ENCODE peak calls at places on chromosomes 5 and 9, in ten cellular contexts. Y is adrenal gland, O is astrocyte of the spinal cord, W is upper lobe of right lung, A is nephron progenitor cell, H is cardiac fibroblast, M is H9, E is fibroblast of lung, G is psoas muscle, C is Peyer's patch. L is an unnamed sample.

GRCh38 chr9:130660683-130661460 is 3.5 kb upstream of the PRDM12 start:
- DNase-seq in Y (no peak), O (no peak), W (no peak), A (peak), H (no peak), M (peak), E (no peak), G (no peak), C (peak), L (no peak)

GRCh38 chr9:135559606-135560005 is 1.9 kb upstream of the PAEP start:
- DNase-seq in Y (peak), O (no peak), W (no peak), A (no peak), H (peak), M (no peak), E (no peak), G (no peak), C (no peak), L (no peak)

GRCh38 chr5:140221697-140222223 is 46.8 kb downstream of the CYSTM1 start:
- DNase-seq in Y (no peak), O (peak), W (no peak), A (no peak), H (peak), M (no peak), E (peak), G (peak), C (no peak), L (no peak)

GRCh38 chr5:133117166-133117929 is 65.5 kb downstream of the HSPA4 start:
- DNase-seq in Y (no peak), O (no peak), W (no peak), A (no peak), H (no peak), M (no peak), E (no peak), G (no peak), C (no peak), L (peak)

GRCh38 chr5:14199902-14200301 is 56.8 kb downstream of the TRIO start:
- DNase-seq in Y (peak), O (no peak), W (no peak), A (no peak), H (no peak), M (no peak), E (no peak), G (peak), C (no peak), L (no peak)

GRCh38 chr5:126868961-126869451 is 92.1 kb downstream of the LMNB1 start:
- DNase-seq in Y (no peak), O (peak), W (no peak), A (peak), H (peak), M (peak), E (no peak), G (no peak), C (no peak), L (no peak)

GRCh38 chr5:26259081-26259480 is 779.3 kb downstream of the CDH9 start:
- DNase-seq in Y (no peak), O (no peak), W (no peak), A (no peak), H (no peak), M (no peak), E (no peak), G (no peak), C (no peak), L (no peak)

GRCh38 chr9:129962889-129963703 is 79.9 kb downstream of the FNBP1 start:
- DNase-seq in Y (peak), O (peak), W (peak), A (no peak), H (peak), M (peak), E (peak), G (no peak), C (no peak), L (no peak)

GRCh38 chr5:83306572-83307241 is 164.8 kb upstream of the VCAN start:
- DNase-seq in Y (peak), O (peak), W (no peak), A (no peak), H (peak), M (no peak), E (peak), G (peak), C (no peak), L (no peak)

GRCh38 chr5:55694152-55694830 is 17.8 kb downstream of the SLC38A9 start:
- DNase-seq in Y (no peak), O (peak), W (no peak), A (no peak), H (peak), M (no peak), E (peak), G (no peak), C (no peak), L (no peak)

GRCh38 chr5:143986567-143987242 is 174.7 kb downstream of the HMHB1 start:
- DNase-seq in Y (no peak), O (peak), W (no peak), A (no peak), H (peak), M (no peak), E (peak), G (no peak), C (no peak), L (no peak)

GRCh38 chr5:40945111-40945510 is 35.8 kb downstream of the C7 start:
- DNase-seq in Y (no peak), O (no peak), W (no peak), A (no peak), H (no peak), M (no peak), E (no peak), G (no peak), C (no peak), L (no peak)

GRCh38 chr5:35035271-35035670 is 12.5 kb downstream of the AGXT2 start:
- DNase-seq in Y (no peak), O (no peak), W (no peak), A (no peak), H (no peak), M (no peak), E (no peak), G (no peak), C (no peak), L (no peak)

GRCh38 chr5:146165469-146165868 is 17.0 kb downstream of the LARS1 start:
- DNase-seq in Y (no peak), O (no peak), W (no peak), A (no peak), H (no peak), M (no peak), E (no peak), G (no peak), C (no peak), L (no peak)

GRCh38 chr9:38404314-38404713 is 11.8 kb downstream of the ALDH1B1 start:
- DNase-seq in Y (no peak), O (no peak), W (no peak), A (no peak), H (no peak), M (no peak), E (no peak), G (no peak), C (no peak), L (no peak)

GRCh38 chr9:92948032-92948534 is 760 bp downstream of the FGD3 start:
- DNase-seq in Y (no peak), O (no peak), W (peak), A (no peak), H (no peak), M (no peak), E (no peak), G (no peak), C (no peak), L (no peak)

GRCh38 chr5:134426362-134426761 is 14.7 kb upstream of the CDKN2AIPNL start:
- DNase-seq in Y (no peak), O (no peak), W (peak), A (no peak), H (no peak), M (no peak), E (no peak), G (peak), C (no peak), L (no peak)

GRCh38 chr5:66138572-66139116 is 5.5 kb upstream of the SREK1 start:
- DNase-seq in Y (no peak), O (no peak), W (no peak), A (no peak), H (no peak), M (no peak), E (no peak), G (no peak), C (no peak), L (no peak)

GRCh38 chr9:37953775-37954437 is 50.0 kb upstream of the SLC25A51 start:
- DNase-seq in Y (peak), O (peak), W (no peak), A (no peak), H (peak), M (no peak), E (peak), G (no peak), C (no peak), L (no peak)

GRCh38 chr9:6126377-6126776 is 89.2 kb upstream of the IL33 start:
- DNase-seq in Y (no peak), O (no peak), W (no peak), A (no peak), H (no peak), M (peak), E (no peak), G (no peak), C (no peak), L (no peak)

GRCh38 chr5:171484460-171484899 is 65.0 kb downstream of the FGF18 start:
- DNase-seq in Y (peak), O (no peak), W (no peak), A (peak), H (peak), M (no peak), E (peak), G (no peak), C (no peak), L (no peak)

GRCh38 chr5:9512452-9512851 is 33.4 kb downstream of the SEMA5A start:
- DNase-seq in Y (no peak), O (peak), W (no peak), A (no peak), H (peak), M (no peak), E (peak), G (no peak), C (no peak), L (no peak)

GRCh38 chr5:9516591-9516990 is 29.3 kb downstream of the SEMA5A start:
- DNase-seq in Y (no peak), O (no peak), W (no peak), A (no peak), H (no peak), M (peak), E (no peak), G (no peak), C (no peak), L (no peak)

GRCh38 chr5:9514968-9515367 is 30.9 kb downstream of the SEMA5A start:
- DNase-seq in Y (no peak), O (no peak), W (no peak), A (no peak), H (no peak), M (no peak), E (no peak), G (no peak), C (no peak), L (no peak)

GRCh38 chr5:9515451-9515850 is 30.4 kb downstream of the SEMA5A start:
- DNase-seq in Y (no peak), O (no peak), W (no peak), A (no peak), H (no peak), M (no peak), E (no peak), G (no peak), C (no peak), L (no peak)

GRCh38 chr5:9513825-9514224 is 32.0 kb downstream of the SEMA5A start:
- DNase-seq in Y (no peak), O (peak), W (no peak), A (no peak), H (peak), M (no peak), E (peak), G (no peak), C (no peak), L (no peak)
- TF ChIP-seq CTCF in Y (no peak), O (peak), W (no peak), A (peak), H (peak), M (peak), E (peak), G (no peak), C (no peak), L (peak)

GRCh38 chr5:115391780-115392179 is 95.3 kb upstream of the CCDC112 start:
- DNase-seq in Y (no peak), O (no peak), W (no peak), A (no peak), H (no peak), M (no peak), E (no peak), G (no peak), C (no peak), L (no peak)

GRCh38 chr5:115387816-115388215 is 91.4 kb upstream of the CCDC112 start:
- DNase-seq in Y (no peak), O (no peak), W (no peak), A (no peak), H (no peak), M (no peak), E (no peak), G (no peak), C (no peak), L (no peak)

GRCh38 chr5:115392611-115393010 is 96.2 kb upstream of the CCDC112 start:
- DNase-seq in Y (no peak), O (no peak), W (no peak), A (no peak), H (no peak), M (no peak), E (peak), G (no peak), C (no peak), L (no peak)

GRCh38 chr5:115389074-115389798 is 92.8 kb upstream of the CCDC112 start:
- DNase-seq in Y (no peak), O (peak), W (no peak), A (no peak), H (no peak), M (no peak), E (peak), G (no peak), C (no peak), L (no peak)

DNA sequence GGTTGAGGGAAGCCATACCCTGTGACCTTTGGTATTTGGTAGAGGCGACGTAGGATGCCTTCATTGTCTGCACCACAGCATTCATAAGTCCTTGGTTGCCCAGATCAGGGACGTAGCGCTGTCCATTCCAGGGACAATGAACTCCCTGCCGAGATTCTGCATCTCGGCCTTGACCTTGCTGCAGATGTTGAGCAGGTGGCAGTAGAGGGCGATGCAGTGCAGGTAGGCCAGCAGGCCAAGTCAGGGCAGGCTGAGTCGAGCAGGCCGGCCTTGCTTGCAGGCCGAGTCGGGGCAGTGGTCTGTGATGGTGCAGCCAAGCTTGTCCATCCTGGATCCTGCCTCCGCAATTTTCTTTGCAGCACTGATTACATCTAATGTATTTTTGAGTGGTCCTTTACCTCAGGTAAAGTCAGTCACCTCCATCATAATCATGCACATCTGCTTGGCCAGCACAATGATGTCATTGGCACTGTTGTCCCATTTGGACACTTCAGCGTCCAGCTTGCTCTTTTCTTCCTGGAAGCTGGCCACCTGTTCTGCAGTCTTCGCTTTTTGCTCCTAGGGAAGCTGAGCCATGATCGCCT is 93.4 kb upstream of the CCDC112 start:
- DNase-seq in Y (no peak), O (no peak), W (peak), A (peak), H (no peak), M (peak), E (no peak), G (no peak), C (no peak), L (no peak)
- TF ChIP-seq CTCF in Y (no peak), O (no peak), W (peak), A (no peak), H (no peak), M (peak), E (no peak), G (no peak), C (no peak), L (no peak)

GRCh38 chr9:34545497-34545896 is 22.7 kb upstream of the ENHO start:
- DNase-seq in Y (no peak), O (no peak), W (peak), A (no peak), H (no peak), M (no peak), E (no peak), G (no peak), C (no peak), L (no peak)

GRCh38 chr9:34544035-34544434 is 21.2 kb upstream of the ENHO start:
- DNase-seq in Y (no peak), O (no peak), W (no peak), A (no peak), H (no peak), M (no peak), E (no peak), G (no peak), C (no peak), L (no peak)

GRCh38 chr9:34536685-34537084 is 13.9 kb upstream of the ENHO start:
- DNase-seq in Y (no peak), O (no peak), W (no peak), A (no peak), H (no peak), M (no peak), E (no peak), G (no peak), C (no peak), L (no peak)

GRCh38 chr9:34541540-34541939 is 18.8 kb upstream of the ENHO start:
- DNase-seq in Y (no peak), O (no peak), W (peak), A (no peak), H (no peak), M (no peak), E (no peak), G (peak), C (no peak), L (no peak)

DNA sequence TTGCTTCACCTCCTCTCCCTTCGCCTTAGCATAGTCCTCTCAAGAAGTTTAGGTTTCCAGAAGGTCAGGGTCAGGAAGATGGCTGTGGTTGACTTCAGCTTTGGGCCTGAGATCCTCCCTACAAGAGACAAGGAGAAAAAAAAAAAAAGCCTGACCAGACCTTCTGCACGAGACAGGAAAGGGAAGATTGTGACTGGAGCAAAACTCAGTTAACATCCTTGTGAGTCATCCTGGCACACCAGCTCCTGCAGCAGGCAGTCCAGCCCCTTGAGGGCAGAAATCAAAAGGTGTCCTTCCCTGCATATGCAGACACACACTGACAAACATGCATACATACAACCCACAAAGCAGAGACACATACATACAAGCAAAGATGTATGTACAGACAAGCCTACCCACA is 18.0 kb upstream of the ENHO start:
- DNase-seq in Y (no peak), O (peak), W (no peak), A (no peak), H (peak), M (no peak), E (peak), G (no peak), C (no peak), L (no peak)
- TF ChIP-seq CTCF in Y (no peak), O (no peak), W (no peak), A (no peak), H (no peak), M (no peak), E (no peak), G (no peak), C (no peak), L (no peak)

DNA sequence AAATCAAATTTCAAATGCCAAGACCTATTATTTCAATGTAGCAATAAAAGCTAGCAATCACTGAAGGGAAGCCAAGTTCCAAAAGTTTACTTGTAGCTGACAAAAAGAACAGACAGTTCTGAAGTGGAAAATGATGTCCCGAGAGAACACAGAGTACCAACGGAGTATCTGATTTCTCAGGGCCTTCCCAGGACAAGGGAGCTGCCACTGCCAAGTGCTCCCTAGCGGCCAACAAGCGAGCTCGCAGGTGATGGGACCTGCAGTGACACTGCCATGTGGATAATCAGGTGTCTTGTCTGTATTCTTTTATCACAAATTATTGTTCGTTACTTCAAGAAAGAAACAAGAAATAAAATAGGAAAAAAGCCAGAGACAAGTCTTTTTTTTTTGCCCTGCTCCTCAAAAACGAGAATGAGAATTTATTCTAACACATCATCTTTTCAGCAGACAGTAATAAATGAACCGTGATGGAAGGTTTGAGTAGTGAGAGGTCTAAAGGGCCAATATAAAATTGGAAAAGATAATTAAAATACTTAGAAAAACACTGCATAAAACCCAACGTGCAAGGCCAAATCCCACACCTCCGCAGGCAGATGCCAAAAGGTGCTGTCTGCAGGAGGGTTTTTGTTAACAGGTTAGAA is 159.4 kb downstream of the MYO10 start:
- DNase-seq in Y (no peak), O (no peak), W (no peak), A (peak), H (peak), M (peak), E (peak), G (peak), C (no peak), L (no peak)
- TF ChIP-seq CTCF in Y (no peak), O (peak), W (peak), A (peak), H (no peak), M (peak), E (peak), G (peak), C (no peak), L (peak)

GRCh38 chr9:85940832-85941616 is at the start of gene NAA35:
- DNase-seq in Y (peak), O (peak), W (peak), A (peak), H (peak), M (peak), E (peak), G (peak), C (peak), L (peak)
- TF ChIP-seq CTCF in Y (no peak), O (no peak), W (no peak), A (no peak), H (no peak), M (no peak), E (no peak), G (no peak), C (no peak), L (no peak)

GRCh38 chr5:38208782-38209378 is 49.5 kb upstream of the EGFLAM start:
- DNase-seq in Y (peak), O (peak), W (no peak), A (peak), H (peak), M (peak), E (peak), G (no peak), C (no peak), L (no peak)
- TF ChIP-seq CTCF in Y (peak), O (peak), W (peak), A (peak), H (peak), M (peak), E (peak), G (peak), C (no peak), L (peak)

GRCh38 chr9:109408759-109409462 is 88.1 kb upstream of the EPB41L4B start:
- DNase-seq in Y (no peak), O (no peak), W (no peak), A (no peak), H (no peak), M (no peak), E (no peak), G (no peak), C (no peak), L (no peak)
- TF ChIP-seq CTCF in Y (no peak), O (no peak), W (no peak), A (no peak), H (no peak), M (no peak), E (no peak), G (no peak), C (no peak), L (no peak)

GRCh38 chr5:128081111-128081865 is 2.3 kb upstream of the SLC12A2 start:
- DNase-seq in Y (no peak), O (no peak), W (no peak), A (no peak), H (peak), M (no peak), E (peak), G (no peak), C (no peak), L (no peak)
- TF ChIP-seq CTCF in Y (peak), O (peak), W (no peak), A (no peak), H (peak), M (peak), E (peak), G (peak), C (peak), L (peak)

L was measured in osteocyte.